ENCODE peak calls at places on chromosomes 6 and 20, in seven cellular contexts. W is CD8-positive, alpha-beta T cell; H is sigmoid colon; Z is dorsolateral prefrontal cortex; R is stimulated activated CD4-positive, alpha-beta T cell treated with anti-CD3 and anti-CD28 coated beads, Interleukin-4, amount 100 ng/mL, for 1 hour; V is SHP77 treated with DMSO at 0.1 percent for 48 hours; B is HS-5. F is an unnamed sample.

GRCh38 chr20:1876975-1877603 is 18.1 kb upstream of the SIRPA start:
- DNase-seq in W (no peak), H (no peak), Z (no peak), R (no peak), V (no peak), B (no peak), F (no peak)

GRCh38 chr6:136717297-136717990 is 74.8 kb downstream of the MAP3K5 start:
- DNase-seq in W (no peak), H (no peak), Z (no peak), R (no peak), V (no peak), B (no peak), F (no peak)

GRCh38 chr6:98532004-98532403 is 302.4 kb upstream of the POU3F2 start:
- DNase-seq in W (no peak), H (no peak), Z (no peak), R (no peak), V (no peak), B (no peak), F (no peak)

GRCh38 chr20:58551631-58552030 is 36.4 kb upstream of the APCDD1L start:
- DNase-seq in W (peak), H (peak), Z (no peak), R (no peak), V (no peak), B (no peak), F (no peak)

GRCh38 chr6:47741807-47742206 is 40.0 kb upstream of the OPN5 start:
- DNase-seq in W (no peak), H (no peak), Z (no peak), R (no peak), V (no peak), B (no peak), F (no peak)

GRCh38 chr6:137904822-137905617 is 38.0 kb downstream of the TNFAIP3 start:
- DNase-seq in W (no peak), H (no peak), Z (no peak), R (peak), V (no peak), B (no peak), F (no peak)

GRCh38 chr20:48930035-48930434 is 8.5 kb downstream of the ARFGEF2 start:
- DNase-seq in W (no peak), H (no peak), Z (no peak), R (no peak), V (no peak), B (no peak), F (no peak)

GRCh38 chr6:141550471-141550870 is 582.3 kb upstream of the GJE1 start:
- DNase-seq in W (no peak), H (no peak), Z (no peak), R (no peak), V (no peak), B (no peak), F (no peak)

F was measured in iPS DF 6.9.